ENCODE peak calls at places on chromosomes 6 and 20, in five cellular contexts. W, O, D, C and P are unnamed samples.
A peak's percentile ranks its signal among the peaks of the same experiment; 100 is the strongest.

GRCh38 chr20:50826121-50826520 is 31.3 kb downstream of the BCAS4 start:
- DNase-seq in W (no peak), O (no peak), D (no peak), C (peak; percentile 51), P (no peak)

GRCh38 chr20:51319522-51319921 is 223.0 kb downstream of the NFATC2 start:
- DNase-seq in W (no peak), O (no peak), D (no peak), C (no peak), P (no peak)

GRCh38 chr6:25122622-25123237 is 156.4 kb upstream of the CARMIL1 start:
- DNase-seq in W (no peak), O (no peak), D (no peak), C (no peak), P (no peak)

GRCh38 chr6:37851997-37852524 is 32.5 kb downstream of the ZFAND3 start:
- DNase-seq in W (no peak), O (no peak), D (no peak), C (no peak), P (no peak)

GRCh38 chr6:79797912-79798311 is 149.4 kb downstream of the ELOVL4 start:
- DNase-seq in W (no peak), O (no peak), D (no peak), C (no peak), P (no peak)

GRCh38 chr6:114514153-114514552 is 171.3 kb upstream of the HS3ST5 start:
- DNase-seq in W (no peak), O (no peak), D (no peak), C (no peak), P (peak; percentile 13)

GRCh38 chr6:13098808-13099570 is 229.3 kb downstream of the TBC1D7 start:
- DNase-seq in W (no peak), O (no peak), D (no peak), C (no peak), P (no peak)

GRCh38 chr6:165988757-165989456 is 178.7 kb downstream of the TBXT start:
- DNase-seq in W (no peak), O (no peak), D (no peak), C (no peak), P (no peak)

GRCh38 chr6:71239694-71240093 is 48.9 kb upstream of the OGFRL1 start:
- DNase-seq in W (no peak), O (no peak), D (no peak), C (peak; percentile 67), P (no peak)

DNA sequence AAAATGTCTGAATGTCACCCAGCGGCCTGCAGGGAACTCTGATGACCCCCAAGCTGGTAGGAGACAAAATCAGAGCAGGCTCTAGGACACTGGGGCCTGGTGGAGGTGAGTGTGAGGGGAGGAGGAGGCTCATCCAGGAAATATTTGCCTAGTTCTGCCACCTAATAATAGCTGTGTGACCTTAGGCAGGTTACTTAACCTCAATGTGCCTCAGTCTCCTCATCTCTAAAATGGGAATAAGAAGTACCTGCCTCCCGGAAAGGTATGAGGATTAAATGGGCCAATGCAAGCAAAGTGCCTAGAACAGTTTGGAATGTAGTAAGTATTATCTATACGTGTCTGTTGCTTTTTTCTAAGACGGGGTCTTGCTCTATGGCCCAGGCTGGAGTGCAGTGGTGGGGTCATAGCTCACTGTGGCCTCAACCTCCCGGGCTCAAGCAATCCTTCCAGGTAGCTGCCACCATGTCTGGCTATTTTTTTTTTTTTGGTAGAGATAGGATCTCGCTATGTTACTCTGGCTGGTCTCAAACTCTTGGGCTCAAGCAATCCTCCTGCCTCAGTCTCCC is 60.4 kb downstream of the RAB44 start:
- DNase-seq in W (no peak), O (no peak), D (no peak), C (no peak), P (no peak)
- H3K4me3 ChIP-seq in W (no peak overlapping the region), O (no peak overlapping the region), D (no peak overlapping the region), C (no peak overlapping the region), P (no peak overlapping the region)

DNA sequence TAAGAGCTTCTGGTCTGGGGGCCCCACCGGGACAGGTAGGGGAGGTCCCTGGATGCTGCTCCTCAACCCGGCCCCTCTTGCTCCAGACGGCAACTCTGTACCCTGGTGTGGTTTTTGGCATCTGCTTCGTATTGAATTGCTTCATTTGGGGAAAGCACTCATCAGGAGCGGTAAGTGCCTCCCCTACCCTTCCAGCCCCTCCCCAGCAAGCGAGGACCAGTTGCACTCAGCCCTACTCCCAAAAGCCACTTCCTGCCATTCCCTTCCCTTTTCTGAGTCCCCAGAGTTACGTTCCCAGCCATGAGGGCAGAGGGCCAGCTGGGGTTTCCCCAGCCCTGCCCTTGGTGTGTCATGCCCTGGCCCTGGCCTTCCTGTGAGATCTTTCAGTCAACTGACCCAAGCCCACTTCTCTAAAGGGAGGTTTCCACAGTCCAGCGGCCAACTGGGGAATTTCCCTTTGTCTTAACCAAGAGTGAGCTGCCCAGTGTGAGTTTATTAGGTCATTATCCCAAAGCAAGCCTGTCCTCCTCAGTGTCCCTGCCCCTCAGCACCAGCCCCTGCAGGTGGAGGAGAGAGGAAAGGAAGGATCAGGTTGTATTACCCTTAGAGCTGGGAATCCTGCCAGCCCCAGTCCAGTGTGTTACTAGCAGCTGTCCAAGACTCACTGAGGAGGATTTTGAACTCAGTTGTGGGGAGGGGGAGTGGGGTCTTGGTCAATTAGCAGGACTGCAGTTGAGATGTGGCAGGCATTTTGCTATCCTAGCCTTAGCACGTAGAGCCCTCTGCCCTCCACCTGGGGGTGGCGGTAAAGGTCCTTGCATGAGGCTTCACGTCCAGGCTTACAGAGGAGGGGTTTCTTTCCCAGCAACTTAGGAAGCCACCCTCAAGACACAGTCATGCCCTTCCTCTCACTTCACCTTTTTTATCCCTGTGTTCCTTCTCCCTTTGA is 45.8 kb downstream of the TM9SF4 start:
- DNase-seq in W (peak; percentile 67), O (peak; percentile 84), D (peak; percentile 41), C (peak; percentile 90), P (peak; percentile 86)
- TF ChIP-seq CTCF in W (peak; percentile 5), O (peak; percentile 29), D (no peak), C (no peak), P (peak; percentile 41)

GRCh38 chr6:14454467-14454763 is 336.8 kb downstream of the CD83 start:
- DNase-seq in W (peak; percentile 67), O (no peak), D (no peak), C (no peak), P (no peak)
- H3K4me3 ChIP-seq in W (no peak overlapping the region), O (no peak overlapping the region), D (no peak overlapping the region), C (no peak overlapping the region), P (no peak overlapping the region)

GRCh38 chr20:37901667-37902503 is 1.0 kb upstream of the VSTM2L start:
- DNase-seq in W (no peak), O (no peak), D (peak; percentile 89), C (peak; percentile 84), P (peak; percentile 40)

GRCh38 chr20:37904008-37904675 is 1.2 kb downstream of the VSTM2L start:
- DNase-seq in W (no peak), O (no peak), D (no peak), C (no peak), P (no peak)

GRCh38 chr20:37902504-37903313 is at the start of gene VSTM2L:
- DNase-seq in W (no peak), O (no peak), D (peak; percentile 82), C (peak; percentile 69), P (peak; percentile 13)

GRCh38 chr20:37904845-37905244 is 1.9 kb downstream of the VSTM2L start:
- DNase-seq in W (no peak), O (no peak), D (no peak), C (no peak), P (no peak)

DNA sequence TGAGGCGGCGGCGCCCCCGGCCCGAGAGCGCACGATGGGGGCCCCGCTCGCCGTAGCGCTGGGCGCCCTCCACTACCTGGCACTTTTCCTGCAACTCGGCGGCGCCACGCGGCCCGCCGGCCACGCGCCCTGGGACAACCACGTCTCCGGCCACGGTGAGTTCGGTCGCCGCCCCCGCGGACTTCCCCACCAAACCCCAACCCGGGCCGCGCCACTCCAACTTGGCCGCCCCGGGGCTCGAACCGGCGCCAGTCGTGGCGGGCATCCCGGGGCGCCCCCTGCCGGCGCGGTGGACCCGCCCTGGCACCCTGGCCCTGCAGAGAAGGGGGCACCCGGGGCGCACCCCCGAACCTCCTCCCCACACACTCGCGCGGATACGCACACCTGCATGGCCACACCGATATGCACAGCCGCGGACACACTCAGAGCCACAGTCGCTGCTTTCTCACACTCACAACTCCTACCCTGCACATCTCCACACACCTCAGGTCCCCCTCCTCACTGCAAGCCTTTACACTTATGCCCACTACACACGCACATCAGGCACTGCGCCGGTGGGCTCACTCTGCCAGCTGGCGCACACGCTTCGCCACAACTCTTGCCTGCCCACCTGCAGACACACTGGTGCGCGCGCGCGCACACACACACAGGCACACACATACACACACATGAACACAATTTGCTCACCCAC is 535 bp downstream of the VSTM2L start:
- DNase-seq in W (no peak), O (no peak), D (peak; percentile 21), C (no peak), P (no peak)
- TF ChIP-seq CTCF in W (no peak), O (peak; percentile 29), D (peak; percentile 71), C (no peak), P (peak; percentile 38)

GRCh38 chr6:5906842-5907241 is 99.9 kb downstream of the NRN1 start:
- DNase-seq in W (no peak), O (no peak), D (no peak), C (no peak), P (no peak)

GRCh38 chr6:5905431-5906339 is 101.0 kb downstream of the NRN1 start:
- DNase-seq in W (no peak), O (peak; percentile 73), D (no peak), C (peak; percentile 97), P (no peak)

GRCh38 chr6:5904527-5904926 is 102.2 kb downstream of the NRN1 start:
- DNase-seq in W (no peak), O (no peak), D (no peak), C (no peak), P (no peak)

GRCh38 chr6:5906340-5906670 is 100.4 kb downstream of the NRN1 start:
- DNase-seq in W (no peak), O (no peak), D (no peak), C (no peak), P (no peak)
- H3K4me3 ChIP-seq in W (no peak overlapping the region), O (no peak overlapping the region), D (no peak overlapping the region), C (no peak overlapping the region), P (no peak overlapping the region)

GRCh38 chr6:9292975-9293374 is 857.6 kb upstream of the SLC35B3 start:
- DNase-seq in W (no peak), O (no peak), D (no peak), C (no peak), P (no peak)

DNA sequence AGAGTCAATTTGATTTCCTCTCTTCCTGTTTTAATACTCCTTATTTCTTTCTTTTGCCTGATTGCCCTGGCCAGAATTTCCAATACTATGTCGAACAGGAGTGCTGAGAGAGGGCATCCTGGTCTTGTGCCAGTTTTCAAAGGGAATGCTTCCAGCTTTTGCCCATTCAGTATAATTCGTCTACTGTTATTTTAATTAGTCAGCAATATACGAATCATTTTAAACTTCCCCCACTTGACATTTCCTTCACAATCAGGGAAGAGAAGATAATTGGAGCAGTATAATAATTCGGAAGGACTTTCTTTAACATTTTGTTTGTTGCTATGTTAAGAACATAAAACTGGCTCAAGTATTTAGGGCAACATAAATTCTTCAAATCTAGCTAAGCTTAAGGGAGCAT is 860.3 kb upstream of the SLC35B3 start:
- DNase-seq in W (no peak), O (no peak), D (no peak), C (no peak), P (no peak)
- TF ChIP-seq CTCF in W (no peak), O (no peak), D (no peak), C (no peak), P (no peak)

GRCh38 chr6:133241901-133242760 is 974 bp downstream of the EYA4 start:
- DNase-seq in W (no peak), O (peak; percentile 22), D (peak; percentile 54), C (peak; percentile 15), P (no peak)
- H3K4me3 ChIP-seq in W (peak overlapping the region; percentile 39), O (peak overlapping the region; percentile 62), D (peak overlapping the region; percentile 69), C (no peak overlapping the region), P (no peak overlapping the region)

GRCh38 chr6:34151321-34152041 is 5.6 kb upstream of the GRM4 start:
- DNase-seq in W (peak; percentile 51), O (no peak), D (no peak), C (no peak), P (no peak)
- TF ChIP-seq CTCF in W (no peak), O (no peak), D (no peak), C (no peak), P (no peak)